ENCODE peak calls at places on chromosomes 13 and 19, in ten cellular contexts. H is thoracic aorta; X is left lung; M is small intestine; O is brain microvascular endothelial cell; J is MCF 10A; T is NCI-H1436; I is hepatic stellate cell; N is HFFc6; A is activated effector memory CD4-positive, alpha-beta T cell treated with anti-CD3 and anti-CD28 coated beads, Interleukin-2, amount 50 U/mL, for 16 hours. Z is an unnamed sample.

GRCh38 chr19:10187315-10187714 is 7.4 kb downstream of the DNMT1 start:
- DNase-seq in X (no peak), M (no peak), T (no peak), J (no peak), A (no peak), I (no peak), H (no peak), O (no peak), N (no peak), Z (no peak)

GRCh38 chr19:13834308-13834790 is 39.1 kb downstream of the ZSWIM4 start:
- DNase-seq in N (peak; percentile 81), T (no peak), H (no peak), I (no peak), M (no peak), O (no peak), J (peak; percentile 65), X (no peak), A (no peak), Z (peak; percentile 94)

GRCh38 chr19:13117772-13118423 is at the start of gene NACC1:
- DNase-seq in H (peak; percentile 60), N (peak; percentile 81), O (peak; percentile 80), J (peak; percentile 90), I (peak; percentile 97), X (peak; percentile 99), A (peak; percentile 96), T (peak; percentile 92), M (peak; percentile 85), Z (peak; percentile 95)

GRCh38 chr13:48429886-48430285 is 17.0 kb upstream of the LPAR6 start:
- DNase-seq in M (no peak), O (no peak), T (no peak), X (no peak), J (no peak), H (no peak), N (no peak), I (no peak), A (no peak), Z (no peak)

GRCh38 chr19:38667552-38668205 is 20.2 kb downstream of the ACTN4 start:
- DNase-seq in I (peak; percentile 62), H (no peak), X (no peak), A (no peak), J (peak; percentile 28), M (no peak), N (peak; percentile 85), T (no peak), O (no peak), Z (peak; percentile 46)

GRCh38 chr13:98845726-98846125 is 93.3 kb upstream of the SLC15A1 start:
- DNase-seq in A (no peak), O (no peak), M (no peak), X (no peak), J (no peak), H (no peak), N (no peak), T (no peak), I (no peak), Z (no peak)

GRCh38 chr19:48746738-48747575 is at the start of gene IZUMO1:
- DNase-seq in X (no peak), H (peak; percentile 43), J (no peak), O (peak; percentile 94), T (no peak), I (peak; percentile 95), N (peak; percentile 79), A (peak; percentile 79), M (peak; percentile 52), Z (no peak)

GRCh38 chr19:48152552-48152951 is 17.6 kb downstream of the LIG1 start:
- DNase-seq in I (peak; percentile 55), H (no peak), N (peak; percentile 61), T (peak; percentile 54), J (peak; percentile 62), A (peak; percentile 90), O (peak; percentile 84), M (peak; percentile 50), X (peak; percentile 45), Z (peak; percentile 67)

GRCh38 chr19:19628499-19629134 is 597 bp upstream of the LPAR2 start:
- DNase-seq in T (peak; percentile 54), M (peak; percentile 72), A (peak; percentile 82), N (no peak), I (no peak), J (peak; percentile 92), O (peak; percentile 58), H (no peak), X (peak; percentile 86), Z (peak; percentile 84)

GRCh38 chr13:43072394-43072793 is 49.0 kb downstream of the DNAJC15 start:
- DNase-seq in T (no peak), J (peak; percentile 43), X (peak; percentile 69), M (no peak), N (no peak), H (no peak), O (no peak), I (no peak), A (no peak), Z (no peak)

GRCh38 chr19:55041627-55042343 is 3.7 kb upstream of the GP6 start:
- DNase-seq in A (no peak), J (no peak), T (no peak), N (no peak), H (no peak), I (no peak), X (no peak), M (no peak), O (no peak), Z (no peak)

GRCh38 chr13:92677571-92677970 is 549.0 kb upstream of the GPC6 start:
- DNase-seq in O (no peak), H (no peak), T (no peak), A (no peak), I (no peak), M (no peak), J (no peak), N (no peak), X (no peak), Z (no peak)

Z was measured in PC-3.